ENCODE peak calls at places on chromosomes 6 and 20, in ten cellular contexts. One of them, this sample, is unnamed.

GRCh38 chr6:43009124-43009523 is 4.6 kb downstream of the MEA1 start:
- DNase-seq in activated CD4-positive, alpha-beta T cell treated with anti-CD3 and anti-CD28 coated beads, Interleukin-2, amount 50 U/mL, for 1 hour: peak
- DNase-seq in right atrium auricular region: no peak
- DNase-seq in cardiac muscle cell: peak
- DNase-seq in astrocyte of the cerebellum: no peak
- DNase-seq in germinal center: peak
- DNase-seq in brain microvascular endothelial cell: peak
- DNase-seq in T-helper 1 cell: no peak
- DNase-seq in activated gamma-delta T cell treated with Interleukin-2 at 50 U/mL for 16 hours: no peak
- DNase-seq in MCF 10A: peak
- DNase-seq in this sample: no peak

GRCh38 chr6:46581459-46582177 is 71.0 kb downstream of the CYP39A1 start:
- DNase-seq in activated CD4-positive, alpha-beta T cell treated with anti-CD3 and anti-CD28 coated beads, Interleukin-2, amount 50 U/mL, for 1 hour: no peak
- DNase-seq in MCF 10A: no peak
- DNase-seq in T-helper 1 cell: no peak
- DNase-seq in activated gamma-delta T cell treated with Interleukin-2 at 50 U/mL for 16 hours: no peak
- DNase-seq in cardiac muscle cell: no peak
- DNase-seq in germinal center: no peak
- DNase-seq in brain microvascular endothelial cell: no peak
- DNase-seq in astrocyte of the cerebellum: no peak
- DNase-seq in right atrium auricular region: no peak
- DNase-seq in this sample: no peak

GRCh38 chr6:40391086-40391485 is 196.1 kb downstream of the LRFN2 start:
- DNase-seq in activated CD4-positive, alpha-beta T cell treated with anti-CD3 and anti-CD28 coated beads, Interleukin-2, amount 50 U/mL, for 1 hour: no peak
- DNase-seq in MCF 10A: no peak
- DNase-seq in T-helper 1 cell: no peak
- DNase-seq in germinal center: no peak
- DNase-seq in right atrium auricular region: no peak
- DNase-seq in cardiac muscle cell: no peak
- DNase-seq in brain microvascular endothelial cell: no peak
- DNase-seq in astrocyte of the cerebellum: no peak
- DNase-seq in activated gamma-delta T cell treated with Interleukin-2 at 50 U/mL for 16 hours: no peak
- DNase-seq in this sample: no peak

GRCh38 chr6:54916858-54917257 is 70.3 kb downstream of the FAM83B start:
- DNase-seq in activated gamma-delta T cell treated with Interleukin-2 at 50 U/mL for 16 hours: no peak
- DNase-seq in MCF 10A: peak
- DNase-seq in brain microvascular endothelial cell: no peak
- DNase-seq in germinal center: no peak
- DNase-seq in cardiac muscle cell: no peak
- DNase-seq in right atrium auricular region: no peak
- DNase-seq in activated CD4-positive, alpha-beta T cell treated with anti-CD3 and anti-CD28 coated beads, Interleukin-2, amount 50 U/mL, for 1 hour: no peak
- DNase-seq in astrocyte of the cerebellum: no peak
- DNase-seq in T-helper 1 cell: no peak
- DNase-seq in this sample: peak

GRCh38 chr20:38658879-38659612 is 57.4 kb downstream of the ARHGAP40 start:
- DNase-seq in T-helper 1 cell: no peak
- DNase-seq in right atrium auricular region: no peak
- DNase-seq in cardiac muscle cell: peak
- DNase-seq in MCF 10A: peak
- DNase-seq in brain microvascular endothelial cell: no peak
- DNase-seq in germinal center: peak
- DNase-seq in astrocyte of the cerebellum: no peak
- DNase-seq in activated gamma-delta T cell treated with Interleukin-2 at 50 U/mL for 16 hours: peak
- DNase-seq in activated CD4-positive, alpha-beta T cell treated with anti-CD3 and anti-CD28 coated beads, Interleukin-2, amount 50 U/mL, for 1 hour: peak
- DNase-seq in this sample: no peak

GRCh38 chr20:6966721-6967120 is 199.2 kb downstream of the BMP2 start:
- DNase-seq in activated CD4-positive, alpha-beta T cell treated with anti-CD3 and anti-CD28 coated beads, Interleukin-2, amount 50 U/mL, for 1 hour: no peak
- DNase-seq in MCF 10A: no peak
- DNase-seq in cardiac muscle cell: no peak
- DNase-seq in brain microvascular endothelial cell: no peak
- DNase-seq in germinal center: no peak
- DNase-seq in right atrium auricular region: no peak
- DNase-seq in activated gamma-delta T cell treated with Interleukin-2 at 50 U/mL for 16 hours: no peak
- DNase-seq in astrocyte of the cerebellum: no peak
- DNase-seq in T-helper 1 cell: no peak
- DNase-seq in this sample: no peak

GRCh38 chr20:31819083-31819784 is at the start of gene MYLK2:
- DNase-seq in activated CD4-positive, alpha-beta T cell treated with anti-CD3 and anti-CD28 coated beads, Interleukin-2, amount 50 U/mL, for 1 hour: no peak
- DNase-seq in astrocyte of the cerebellum: no peak
- DNase-seq in T-helper 1 cell: no peak
- DNase-seq in cardiac muscle cell: no peak
- DNase-seq in activated gamma-delta T cell treated with Interleukin-2 at 50 U/mL for 16 hours: no peak
- DNase-seq in right atrium auricular region: no peak
- DNase-seq in brain microvascular endothelial cell: no peak
- DNase-seq in germinal center: no peak
- DNase-seq in MCF 10A: no peak
- DNase-seq in this sample: no peak

GRCh38 chr20:21514553-21515251 is 838 bp upstream of the NKX2-2 start:
- DNase-seq in astrocyte of the cerebellum: no peak
- DNase-seq in activated CD4-positive, alpha-beta T cell treated with anti-CD3 and anti-CD28 coated beads, Interleukin-2, amount 50 U/mL, for 1 hour: no peak
- DNase-seq in MCF 10A: no peak
- DNase-seq in T-helper 1 cell: no peak
- DNase-seq in germinal center: no peak
- DNase-seq in brain microvascular endothelial cell: no peak
- DNase-seq in right atrium auricular region: no peak
- DNase-seq in activated gamma-delta T cell treated with Interleukin-2 at 50 U/mL for 16 hours: no peak
- DNase-seq in cardiac muscle cell: no peak
- DNase-seq in this sample: no peak

GRCh38 chr6:131281471-131282270 is 146.4 kb downstream of the AKAP7 start:
- DNase-seq in astrocyte of the cerebellum: peak
- DNase-seq in brain microvascular endothelial cell: peak
- DNase-seq in right atrium auricular region: no peak
- DNase-seq in T-helper 1 cell: peak
- DNase-seq in germinal center: peak
- DNase-seq in activated gamma-delta T cell treated with Interleukin-2 at 50 U/mL for 16 hours: peak
- DNase-seq in cardiac muscle cell: peak
- DNase-seq in MCF 10A: no peak
- DNase-seq in activated CD4-positive, alpha-beta T cell treated with anti-CD3 and anti-CD28 coated beads, Interleukin-2, amount 50 U/mL, for 1 hour: peak
- DNase-seq in this sample: no peak

GRCh38 chr20:49717693-49718092 is 4.0 kb upstream of the B4GALT5 start:
- DNase-seq in right atrium auricular region: no peak
- DNase-seq in T-helper 1 cell: no peak
- DNase-seq in MCF 10A: no peak
- DNase-seq in germinal center: no peak
- DNase-seq in astrocyte of the cerebellum: no peak
- DNase-seq in brain microvascular endothelial cell: no peak
- DNase-seq in activated gamma-delta T cell treated with Interleukin-2 at 50 U/mL for 16 hours: no peak
- DNase-seq in activated CD4-positive, alpha-beta T cell treated with anti-CD3 and anti-CD28 coated beads, Interleukin-2, amount 50 U/mL, for 1 hour: no peak
- DNase-seq in cardiac muscle cell: no peak
- DNase-seq in this sample: no peak

GRCh38 chr6:38797391-38797790 is 82.3 kb downstream of the DNAH8 start:
- DNase-seq in brain microvascular endothelial cell: no peak
- DNase-seq in germinal center: no peak
- DNase-seq in right atrium auricular region: no peak
- DNase-seq in MCF 10A: no peak
- DNase-seq in astrocyte of the cerebellum: no peak
- DNase-seq in activated CD4-positive, alpha-beta T cell treated with anti-CD3 and anti-CD28 coated beads, Interleukin-2, amount 50 U/mL, for 1 hour: no peak
- DNase-seq in cardiac muscle cell: no peak
- DNase-seq in activated gamma-delta T cell treated with Interleukin-2 at 50 U/mL for 16 hours: no peak
- DNase-seq in T-helper 1 cell: no peak
- DNase-seq in this sample: no peak

GRCh38 chr6:14682821-14683220 is 563.0 kb upstream of the JARID2 start:
- DNase-seq in activated gamma-delta T cell treated with Interleukin-2 at 50 U/mL for 16 hours: no peak
- DNase-seq in astrocyte of the cerebellum: no peak
- DNase-seq in cardiac muscle cell: peak
- DNase-seq in MCF 10A: peak
- DNase-seq in brain microvascular endothelial cell: no peak
- DNase-seq in activated CD4-positive, alpha-beta T cell treated with anti-CD3 and anti-CD28 coated beads, Interleukin-2, amount 50 U/mL, for 1 hour: no peak
- DNase-seq in germinal center: no peak
- DNase-seq in right atrium auricular region: no peak
- DNase-seq in T-helper 1 cell: no peak
- DNase-seq in this sample: peak

GRCh38 chr20:25484911-25485511 is 77.5 kb downstream of the GINS1 start:
- DNase-seq in activated gamma-delta T cell treated with Interleukin-2 at 50 U/mL for 16 hours: no peak
- DNase-seq in T-helper 1 cell: no peak
- DNase-seq in MCF 10A: peak
- DNase-seq in cardiac muscle cell: peak
- DNase-seq in brain microvascular endothelial cell: peak
- DNase-seq in germinal center: no peak
- DNase-seq in astrocyte of the cerebellum: peak
- DNase-seq in right atrium auricular region: no peak
- DNase-seq in activated CD4-positive, alpha-beta T cell treated with anti-CD3 and anti-CD28 coated beads, Interleukin-2, amount 50 U/mL, for 1 hour: no peak
- DNase-seq in this sample: no peak

GRCh38 chr20:10492065-10492464 is 57.0 kb downstream of the SLX4IP start:
- DNase-seq in activated gamma-delta T cell treated with Interleukin-2 at 50 U/mL for 16 hours: no peak
- DNase-seq in right atrium auricular region: no peak
- DNase-seq in T-helper 1 cell: no peak
- DNase-seq in brain microvascular endothelial cell: peak
- DNase-seq in astrocyte of the cerebellum: no peak
- DNase-seq in cardiac muscle cell: peak
- DNase-seq in activated CD4-positive, alpha-beta T cell treated with anti-CD3 and anti-CD28 coated beads, Interleukin-2, amount 50 U/mL, for 1 hour: no peak
- DNase-seq in MCF 10A: peak
- DNase-seq in germinal center: no peak
- DNase-seq in this sample: peak

GRCh38 chr20:59585714-59586404 is 18.5 kb upstream of the PHACTR3 start:
- DNase-seq in MCF 10A: no peak
- DNase-seq in cardiac muscle cell: no peak
- DNase-seq in activated CD4-positive, alpha-beta T cell treated with anti-CD3 and anti-CD28 coated beads, Interleukin-2, amount 50 U/mL, for 1 hour: no peak
- DNase-seq in T-helper 1 cell: no peak
- DNase-seq in right atrium auricular region: no peak
- DNase-seq in germinal center: no peak
- DNase-seq in activated gamma-delta T cell treated with Interleukin-2 at 50 U/mL for 16 hours: no peak
- DNase-seq in brain microvascular endothelial cell: no peak
- DNase-seq in astrocyte of the cerebellum: no peak
- DNase-seq in this sample: no peak

GRCh38 chr6:93745306-93745705 is 325.9 kb upstream of the EPHA7 start:
- DNase-seq in T-helper 1 cell: no peak
- DNase-seq in germinal center: no peak
- DNase-seq in cardiac muscle cell: no peak
- DNase-seq in astrocyte of the cerebellum: no peak
- DNase-seq in MCF 10A: no peak
- DNase-seq in brain microvascular endothelial cell: no peak
- DNase-seq in right atrium auricular region: no peak
- DNase-seq in activated gamma-delta T cell treated with Interleukin-2 at 50 U/mL for 16 hours: no peak
- DNase-seq in activated CD4-positive, alpha-beta T cell treated with anti-CD3 and anti-CD28 coated beads, Interleukin-2, amount 50 U/mL, for 1 hour: no peak
- DNase-seq in this sample: no peak

GRCh38 chr6:137697267-137697938 is 169.7 kb upstream of the TNFAIP3 start:
- DNase-seq in T-helper 1 cell: no peak
- DNase-seq in right atrium auricular region: no peak
- DNase-seq in brain microvascular endothelial cell: peak
- DNase-seq in cardiac muscle cell: peak
- DNase-seq in astrocyte of the cerebellum: peak
- DNase-seq in activated gamma-delta T cell treated with Interleukin-2 at 50 U/mL for 16 hours: no peak
- DNase-seq in MCF 10A: peak
- DNase-seq in germinal center: no peak
- DNase-seq in activated CD4-positive, alpha-beta T cell treated with anti-CD3 and anti-CD28 coated beads, Interleukin-2, amount 50 U/mL, for 1 hour: no peak
- DNase-seq in this sample: peak

GRCh38 chr6:131954099-131954774 is 3.1 kb upstream of the CCN2 start:
- DNase-seq in right atrium auricular region: no peak
- DNase-seq in MCF 10A: peak
- DNase-seq in cardiac muscle cell: peak
- DNase-seq in activated gamma-delta T cell treated with Interleukin-2 at 50 U/mL for 16 hours: no peak
- DNase-seq in astrocyte of the cerebellum: no peak
- DNase-seq in germinal center: no peak
- DNase-seq in brain microvascular endothelial cell: peak
- DNase-seq in activated CD4-positive, alpha-beta T cell treated with anti-CD3 and anti-CD28 coated beads, Interleukin-2, amount 50 U/mL, for 1 hour: no peak
- DNase-seq in T-helper 1 cell: no peak
- DNase-seq in this sample: peak

GRCh38 chr20:51326241-51326819 is 216.2 kb downstream of the NFATC2 start:
- DNase-seq in T-helper 1 cell: no peak
- DNase-seq in right atrium auricular region: no peak
- DNase-seq in activated CD4-positive, alpha-beta T cell treated with anti-CD3 and anti-CD28 coated beads, Interleukin-2, amount 50 U/mL, for 1 hour: peak
- DNase-seq in germinal center: peak
- DNase-seq in MCF 10A: peak
- DNase-seq in activated gamma-delta T cell treated with Interleukin-2 at 50 U/mL for 16 hours: peak
- DNase-seq in cardiac muscle cell: peak
- DNase-seq in astrocyte of the cerebellum: no peak
- DNase-seq in brain microvascular endothelial cell: peak
- DNase-seq in this sample: no peak

GRCh38 chr6:132198896-132199295 is 202.4 kb downstream of the MOXD1 start:
- DNase-seq in cardiac muscle cell: no peak
- DNase-seq in germinal center: no peak
- DNase-seq in right atrium auricular region: no peak
- DNase-seq in activated CD4-positive, alpha-beta T cell treated with anti-CD3 and anti-CD28 coated beads, Interleukin-2, amount 50 U/mL, for 1 hour: no peak
- DNase-seq in activated gamma-delta T cell treated with Interleukin-2 at 50 U/mL for 16 hours: no peak
- DNase-seq in MCF 10A: no peak
- DNase-seq in astrocyte of the cerebellum: peak
- DNase-seq in T-helper 1 cell: no peak
- DNase-seq in brain microvascular endothelial cell: peak
- DNase-seq in this sample: no peak

GRCh38 chr20:41408986-41409385 is 42.4 kb upstream of the EMILIN3 start:
- DNase-seq in astrocyte of the cerebellum: no peak
- DNase-seq in cardiac muscle cell: no peak
- DNase-seq in T-helper 1 cell: no peak
- DNase-seq in germinal center: no peak
- DNase-seq in activated CD4-positive, alpha-beta T cell treated with anti-CD3 and anti-CD28 coated beads, Interleukin-2, amount 50 U/mL, for 1 hour: no peak
- DNase-seq in brain microvascular endothelial cell: no peak
- DNase-seq in right atrium auricular region: no peak
- DNase-seq in activated gamma-delta T cell treated with Interleukin-2 at 50 U/mL for 16 hours: no peak
- DNase-seq in MCF 10A: no peak
- DNase-seq in this sample: no peak

GRCh38 chr6:56155634-56156141 is 91.7 kb downstream of the COL21A1 start:
- DNase-seq in astrocyte of the cerebellum: no peak
- DNase-seq in MCF 10A: no peak
- DNase-seq in activated gamma-delta T cell treated with Interleukin-2 at 50 U/mL for 16 hours: no peak
- DNase-seq in cardiac muscle cell: no peak
- DNase-seq in activated CD4-positive, alpha-beta T cell treated with anti-CD3 and anti-CD28 coated beads, Interleukin-2, amount 50 U/mL, for 1 hour: no peak
- DNase-seq in germinal center: no peak
- DNase-seq in brain microvascular endothelial cell: no peak
- DNase-seq in right atrium auricular region: no peak
- DNase-seq in T-helper 1 cell: no peak
- DNase-seq in this sample: no peak

GRCh38 chr6:37052027-37052628 is 46.7 kb downstream of the FGD2 start:
- DNase-seq in astrocyte of the cerebellum: no peak
- DNase-seq in T-helper 1 cell: no peak
- DNase-seq in cardiac muscle cell: no peak
- DNase-seq in activated gamma-delta T cell treated with Interleukin-2 at 50 U/mL for 16 hours: no peak
- DNase-seq in germinal center: no peak
- DNase-seq in brain microvascular endothelial cell: no peak
- DNase-seq in right atrium auricular region: no peak
- DNase-seq in MCF 10A: no peak
- DNase-seq in activated CD4-positive, alpha-beta T cell treated with anti-CD3 and anti-CD28 coated beads, Interleukin-2, amount 50 U/mL, for 1 hour: no peak
- DNase-seq in this sample: no peak

GRCh38 chr20:35463455-35464300 is 8.3 kb downstream of the CEP250 start:
- DNase-seq in MCF 10A: peak
- DNase-seq in T-helper 1 cell: peak
- DNase-seq in cardiac muscle cell: peak
- DNase-seq in astrocyte of the cerebellum: peak
- DNase-seq in germinal center: peak
- DNase-seq in activated gamma-delta T cell treated with Interleukin-2 at 50 U/mL for 16 hours: peak
- DNase-seq in brain microvascular endothelial cell: peak
- DNase-seq in right atrium auricular region: peak
- DNase-seq in activated CD4-positive, alpha-beta T cell treated with anti-CD3 and anti-CD28 coated beads, Interleukin-2, amount 50 U/mL, for 1 hour: peak
- DNase-seq in this sample: peak

GRCh38 chr6:38021571-38021970 is 202.0 kb downstream of the ZFAND3 start:
- DNase-seq in T-helper 1 cell: no peak
- DNase-seq in activated CD4-positive, alpha-beta T cell treated with anti-CD3 and anti-CD28 coated beads, Interleukin-2, amount 50 U/mL, for 1 hour: no peak
- DNase-seq in MCF 10A: no peak
- DNase-seq in right atrium auricular region: no peak
- DNase-seq in brain microvascular endothelial cell: no peak
- DNase-seq in activated gamma-delta T cell treated with Interleukin-2 at 50 U/mL for 16 hours: no peak
- DNase-seq in cardiac muscle cell: no peak
- DNase-seq in germinal center: no peak
- DNase-seq in astrocyte of the cerebellum: no peak
- DNase-seq in this sample: no peak

GRCh38 chr6:152461556-152461955 is 175.6 kb downstream of the SYNE1 start:
- DNase-seq in activated gamma-delta T cell treated with Interleukin-2 at 50 U/mL for 16 hours: no peak
- DNase-seq in right atrium auricular region: no peak
- DNase-seq in MCF 10A: peak
- DNase-seq in cardiac muscle cell: peak
- DNase-seq in brain microvascular endothelial cell: peak
- DNase-seq in activated CD4-positive, alpha-beta T cell treated with anti-CD3 and anti-CD28 coated beads, Interleukin-2, amount 50 U/mL, for 1 hour: no peak
- DNase-seq in astrocyte of the cerebellum: no peak
- DNase-seq in T-helper 1 cell: no peak
- DNase-seq in germinal center: no peak
- DNase-seq in this sample: no peak

GRCh38 chr6:10558575-10558974 is 37.4 kb downstream of the GCNT2 start:
- DNase-seq in T-helper 1 cell: no peak
- DNase-seq in right atrium auricular region: no peak
- DNase-seq in brain microvascular endothelial cell: no peak
- DNase-seq in activated gamma-delta T cell treated with Interleukin-2 at 50 U/mL for 16 hours: no peak
- DNase-seq in germinal center: no peak
- DNase-seq in cardiac muscle cell: no peak
- DNase-seq in MCF 10A: no peak
- DNase-seq in astrocyte of the cerebellum: no peak
- DNase-seq in activated CD4-positive, alpha-beta T cell treated with anti-CD3 and anti-CD28 coated beads, Interleukin-2, amount 50 U/mL, for 1 hour: no peak
- DNase-seq in this sample: no peak

GRCh38 chr6:144712541-144712940 is 427.4 kb downstream of the UTRN start:
- DNase-seq in activated CD4-positive, alpha-beta T cell treated with anti-CD3 and anti-CD28 coated beads, Interleukin-2, amount 50 U/mL, for 1 hour: no peak
- DNase-seq in T-helper 1 cell: no peak
- DNase-seq in activated gamma-delta T cell treated with Interleukin-2 at 50 U/mL for 16 hours: no peak
- DNase-seq in germinal center: no peak
- DNase-seq in cardiac muscle cell: peak
- DNase-seq in right atrium auricular region: no peak
- DNase-seq in astrocyte of the cerebellum: peak
- DNase-seq in MCF 10A: peak
- DNase-seq in brain microvascular endothelial cell: no peak
- DNase-seq in this sample: no peak